ENCODE peak calls at places on chromosomes 6 and 20, in seven cellular contexts. X is CD8-positive, alpha-beta T cell; C is HCT116; G is left ventricle myocardium inferior; Z is RWPE1; L is breast epithelium; O is MM.1S. I is an unnamed sample.

GRCh38 chr6:14542670-14543366 is 425.2 kb downstream of the CD83 start:
- DNase-seq in X (no peak), C (peak; percentile 29), G (no peak), Z (peak; percentile 48), L (no peak), O (no peak), I (no peak)

GRCh38 chr20:51404297-51405060 is 138.0 kb downstream of the NFATC2 start:
- DNase-seq in X (peak; percentile 90), C (no peak), G (no peak), Z (no peak), L (no peak), O (peak; percentile 74), I (no peak)

GRCh38 chr20:64156886-64157875 is 7.1 kb upstream of the MYT1 start:
- DNase-seq in X (no peak), C (no peak), G (no peak), Z (no peak), L (no peak), O (no peak), I (no peak)

GRCh38 chr6:141103246-141103645 is 1029.5 kb upstream of the GJE1 start:
- DNase-seq in X (no peak), C (peak; percentile 26), G (no peak), Z (peak; percentile 17), L (no peak), O (no peak), I (no peak)

GRCh38 chr6:2630362-2630761 is 120.4 kb downstream of the MYLK4 start:
- DNase-seq in X (no peak), C (peak; percentile 97), G (no peak), Z (peak; percentile 91), L (no peak), O (no peak), I (no peak)

GRCh38 chr6:20332441-20333006 is 69.2 kb upstream of the E2F3 start:
- DNase-seq in X (no peak), C (no peak), G (no peak), Z (no peak), L (no peak), O (no peak), I (no peak)

GRCh38 chr6:12275084-12275483 is 15.1 kb upstream of the EDN1 start:
- DNase-seq in X (no peak), C (no peak), G (no peak), Z (no peak), L (no peak), O (no peak), I (no peak)

GRCh38 chr20:23920408-23920780 is 40.8 kb upstream of the CST5 start:
- DNase-seq in X (no peak), C (no peak), G (no peak), Z (no peak), L (no peak), O (no peak), I (no peak)

GRCh38 chr20:47999166-47999565 is 213.9 kb upstream of the SULF2 start:
- DNase-seq in X (no peak), C (no peak), G (no peak), Z (peak; percentile 47), L (no peak), O (no peak), I (no peak)

GRCh38 chr20:57048027-57048869 is 218.2 kb downstream of the BMP7 start:
- DNase-seq in X (no peak), C (no peak), G (no peak), Z (peak; percentile 39), L (no peak), O (peak; percentile 76), I (no peak)

GRCh38 chr6:12324096-12324495 is 33.9 kb downstream of the EDN1 start:
- DNase-seq in X (no peak), C (peak; percentile 99), G (no peak), Z (peak; percentile 89), L (no peak), O (no peak), I (no peak)

GRCh38 chr6:133973109-133973971 is 20.3 kb downstream of the TBPL1 start:
- DNase-seq in X (no peak), C (peak; percentile 44), G (no peak), Z (peak; percentile 42), L (no peak), O (peak; percentile 60), I (no peak)

GRCh38 chr6:1796706-1797529 is 187.2 kb downstream of the FOXC1 start:
- DNase-seq in X (no peak), C (no peak), G (no peak), Z (no peak), L (no peak), O (peak; percentile 92), I (no peak)

GRCh38 chr6:107713214-107713962 is 110.7 kb downstream of the SCML4 start:
- DNase-seq in X (peak; percentile 55), C (no peak), G (no peak), Z (no peak), L (no peak), O (no peak), I (no peak)

GRCh38 chr6:63351995-63352586 is 32.3 kb upstream of the LGSN start:
- DNase-seq in X (no peak), C (peak; percentile 33), G (no peak), Z (peak; percentile 16), L (no peak), O (peak; percentile 31), I (no peak)

GRCh38 chr6:63353282-63353630 is 33.5 kb upstream of the LGSN start:
- DNase-seq in X (no peak), C (no peak), G (no peak), Z (no peak), L (no peak), O (no peak), I (no peak)

GRCh38 chr6:63355632-63356031 is 35.8 kb upstream of the LGSN start:
- DNase-seq in X (no peak), C (no peak), G (no peak), Z (no peak), L (no peak), O (no peak), I (no peak)

GRCh38 chr6:63349401-63349800 is 29.6 kb upstream of the LGSN start:
- DNase-seq in X (no peak), C (no peak), G (no peak), Z (no peak), L (no peak), O (no peak), I (no peak)

GRCh38 chr6:63352587-63353281 is 33.0 kb upstream of the LGSN start:
- DNase-seq in X (no peak), C (peak; percentile 36), G (no peak), Z (peak; percentile 30), L (no peak), O (peak; percentile 69), I (no peak)
- TF ChIP-seq CTCF in X (no peak), C (peak; percentile 59), G (peak; percentile 69), Z (peak; percentile 80), L (peak; percentile 24), O (peak; percentile 75), I (peak; percentile 72)

GRCh38 chr6:121334299-121335104 is at the start of gene TBC1D32:
- DNase-seq in X (peak; percentile 86), C (peak; percentile 81), G (peak; percentile 92), Z (peak; percentile 93), L (peak; percentile 87), O (peak; percentile 87), I (peak; percentile 94)
- TF ChIP-seq CTCF in X (no peak), C (no peak), G (peak; percentile 4), Z (no peak), L (peak; percentile 13), O (no peak), I (no peak)

GRCh38 chr6:100673641-100674040 is 207.5 kb downstream of the ASCC3 start:
- DNase-seq in X (no peak), C (no peak), G (no peak), Z (no peak), L (no peak), O (no peak), I (no peak)

GRCh38 chr6:100677240-100677639 is 203.9 kb downstream of the ASCC3 start:
- DNase-seq in X (no peak), C (no peak), G (no peak), Z (no peak), L (no peak), O (no peak), I (no peak)

GRCh38 chr6:100678027-100678426 is 203.1 kb downstream of the ASCC3 start:
- DNase-seq in X (no peak), C (no peak), G (no peak), Z (no peak), L (no peak), O (no peak), I (no peak)
- TF ChIP-seq CTCF in X (no peak), C (no peak), G (peak; percentile 28), Z (no peak), L (no peak), O (no peak), I (peak; percentile 50)

GRCh38 chr20:20894753-20895152 is 182.3 kb upstream of the RALGAPA2 start:
- DNase-seq in X (no peak), C (no peak), G (peak; percentile 17), Z (no peak), L (no peak), O (no peak), I (no peak)
- TF ChIP-seq CTCF in X (no peak), C (no peak), G (no peak), Z (no peak), L (no peak), O (no peak), I (no peak)

GRCh38 chr20:32470025-32470861 is 112.1 kb downstream of the ASXL1 start:
- DNase-seq in X (no peak), C (peak; percentile 16), G (peak; percentile 64), Z (no peak), L (no peak), O (peak; percentile 31), I (no peak)
- TF ChIP-seq CTCF in X (no peak), C (peak; percentile 43), G (peak; percentile 68), Z (no peak), L (no peak), O (peak; percentile 38), I (peak; percentile 69)

GRCh38 chr6:71619836-71620235 is 266.5 kb upstream of the RIMS1 start:
- DNase-seq in X (no peak), C (no peak), G (no peak), Z (no peak), L (no peak), O (no peak), I (no peak)

DNA sequence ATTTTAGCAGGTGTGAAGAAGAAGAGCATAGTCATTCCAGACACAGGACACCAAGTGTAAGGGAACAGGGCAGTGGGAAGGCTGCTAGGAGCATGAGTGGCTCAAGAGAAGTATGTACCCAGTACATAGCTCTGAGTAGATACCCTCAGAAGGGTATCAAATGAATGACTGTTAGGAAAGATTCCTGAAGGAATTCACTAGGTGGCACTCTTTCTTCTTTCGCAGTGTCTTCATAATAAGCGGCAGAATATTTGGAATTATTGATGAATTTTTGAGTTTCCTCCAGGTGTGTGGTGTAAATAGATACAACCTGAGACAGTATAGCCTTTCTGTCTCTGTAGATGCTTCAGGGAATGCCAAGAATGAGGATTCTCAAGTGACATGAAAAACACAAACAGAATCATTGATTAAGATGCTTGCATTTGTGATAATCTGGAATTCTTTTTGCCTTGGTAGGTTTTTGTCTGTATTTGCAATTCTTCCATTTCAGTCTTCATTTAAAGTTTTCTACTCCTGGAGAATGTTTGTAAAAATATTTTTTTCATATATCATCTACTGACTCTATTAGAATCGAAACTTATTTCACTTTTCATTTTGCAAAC is 264.3 kb upstream of the RIMS1 start:
- DNase-seq in X (no peak), C (peak; percentile 2), G (no peak), Z (peak; percentile 3), L (no peak), O (no peak), I (no peak)
- TF ChIP-seq CTCF in X (no peak), C (peak; percentile 28), G (peak; percentile 45), Z (no peak), L (no peak), O (peak; percentile 36), I (peak; percentile 68)

GRCh38 chr20:44885392-44886275 is at the start of gene YWHAB:
- DNase-seq in X (peak; percentile 96), C (peak; percentile 91), G (peak; percentile 99), Z (peak; percentile 100), L (peak; percentile 98), O (peak; percentile 99), I (peak; percentile 99)
- TF ChIP-seq CTCF in X (no peak), C (no peak), G (peak; percentile 50), Z (peak; percentile 22), L (no peak), O (peak; percentile 16), I (peak; percentile 49)

I was measured in type B pancreatic cell.